ENCODE peak calls at places on chromosome 6, in six cellular contexts. V is lower leg skin, U is upper lobe of right lung, X is H1, T is mammary epithelial cell, D is HCT116. Q is an unnamed sample.

GRCh38 chr6:117484052-117484646 is 1.7 kb downstream of the DCBLD1 start:
- DNase-seq in V (no peak), U (no peak), X (no peak), T (no peak), D (no peak), Q (no peak)

GRCh38 chr6:142240203-142240602 is 61.6 kb upstream of the ADGRG6 start:
- DNase-seq in V (no peak), U (no peak), X (no peak), T (no peak), D (no peak), Q (no peak)

GRCh38 chr6:16057411-16057810 is 71.5 kb upstream of the MYLIP start:
- DNase-seq in V (no peak), U (no peak), X (no peak), T (peak), D (no peak), Q (peak)

GRCh38 chr6:25927721-25928359 is 2.7 kb downstream of the SLC17A2 start:
- DNase-seq in V (no peak), U (no peak), X (no peak), T (no peak), D (no peak), Q (no peak)

GRCh38 chr6:166306378-166307081 is 1.7 kb downstream of the PRR18 start:
- DNase-seq in V (no peak), U (no peak), X (no peak), T (no peak), D (no peak), Q (no peak)

GRCh38 chr6:69424581-69424980 is 372.2 kb downstream of the LMBRD1 start:
- DNase-seq in V (no peak), U (no peak), X (no peak), T (no peak), D (no peak), Q (no peak)

GRCh38 chr6:4920914-4921410 is 82.9 kb downstream of the RPP40 start:
- DNase-seq in V (no peak), U (no peak), X (no peak), T (no peak), D (no peak), Q (no peak)

GRCh38 chr6:124961784-124962611 is at the start of gene RNF217:
- DNase-seq in V (peak), U (peak), X (no peak), T (peak), D (no peak), Q (peak)

GRCh38 chr6:170163405-170164170 is 127.3 kb downstream of the DLL1 start:
- DNase-seq in V (no peak), U (no peak), X (no peak), T (no peak), D (no peak), Q (no peak)

GRCh38 chr6:21214738-21215448 is 378.7 kb upstream of the SOX4 start:
- DNase-seq in V (no peak), U (no peak), X (no peak), T (peak), D (no peak), Q (peak)

GRCh38 chr6:148629197-148629909 is 117.5 kb upstream of the UST start:
- DNase-seq in V (no peak), U (no peak), X (no peak), T (no peak), D (no peak), Q (no peak)

GRCh38 chr6:166417285-166417691 is 34.5 kb upstream of the MPC1 start:
- DNase-seq in V (no peak), U (peak), X (no peak), T (no peak), D (no peak), Q (no peak)

GRCh38 chr6:144062757-144063156 is 32.6 kb downstream of the SF3B5 start:
- DNase-seq in V (no peak), U (no peak), X (no peak), T (no peak), D (no peak), Q (no peak)

GRCh38 chr6:105759015-105759414 is 327.1 kb upstream of the PRDM1 start:
- DNase-seq in V (no peak), U (no peak), X (no peak), T (peak), D (no peak), Q (peak)

GRCh38 chr6:86423571-86423970 is 513.8 kb upstream of the HTR1E start:
- DNase-seq in V (no peak), U (no peak), X (no peak), T (no peak), D (no peak), Q (no peak)

GRCh38 chr6:77447254-77447653 is 16.0 kb downstream of the HTR1B start:
- DNase-seq in V (no peak), U (no peak), X (no peak), T (no peak), D (no peak), Q (no peak)

GRCh38 chr6:70843328-70843918 is 113.4 kb downstream of the B3GAT2 start:
- DNase-seq in V (no peak), U (no peak), X (no peak), T (no peak), D (no peak), Q (no peak)

GRCh38 chr6:95404777-95405176 is 172.6 kb upstream of the MANEA start:
- DNase-seq in V (no peak), U (no peak), X (no peak), T (no peak), D (no peak), Q (no peak)

GRCh38 chr6:100456178-100456880 is 8.4 kb downstream of the SIM1 start:
- DNase-seq in V (no peak), U (no peak), X (no peak), T (no peak), D (no peak), Q (no peak)
- H3K4me3 ChIP-seq in V (no peak), U (no peak), X (peak), T (no peak), D (no peak), Q (no peak)

DNA sequence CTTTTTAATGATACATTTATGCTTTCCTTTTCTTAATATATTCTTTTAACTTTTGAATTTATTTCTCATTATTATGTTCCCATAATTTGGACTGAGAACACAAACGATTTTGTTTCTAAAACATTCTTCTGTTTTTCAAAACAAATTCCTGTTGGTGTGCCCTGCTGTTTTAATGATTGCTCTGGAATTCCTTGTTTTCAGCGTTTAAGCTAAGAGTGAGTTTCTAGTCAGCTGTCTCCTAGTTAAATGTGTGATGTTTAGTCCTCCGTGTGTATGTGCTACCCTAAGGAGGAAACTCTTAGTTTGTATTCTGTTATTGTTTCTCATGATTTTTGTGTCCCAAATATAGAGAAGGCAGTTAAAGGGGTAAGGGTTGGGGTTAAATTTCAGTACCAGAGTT is 306.1 kb upstream of the RGS17 start:
- DNase-seq in V (no peak), U (no peak), X (no peak), T (no peak), D (no peak), Q (no peak)
- TF ChIP-seq CTCF in V (no peak), U (no peak), X (no peak), T (no peak), D (no peak), Q (no peak)

GRCh38 chr6:106872044-106872443 is 102.5 kb downstream of the CD24 start:
- DNase-seq in V (no peak), U (no peak), X (no peak), T (peak), D (no peak), Q (peak)

GRCh38 chr6:106866875-106867658 is 107.5 kb downstream of the CD24 start:
- DNase-seq in V (no peak), U (no peak), X (no peak), T (no peak), D (no peak), Q (no peak)

GRCh38 chr6:106870069-106870468 is 104.5 kb downstream of the CD24 start:
- DNase-seq in V (no peak), U (no peak), X (no peak), T (peak), D (no peak), Q (peak)

GRCh38 chr6:106870824-106871300 is 103.7 kb downstream of the CD24 start:
- DNase-seq in V (no peak), U (no peak), X (no peak), T (peak), D (no peak), Q (peak)

GRCh38 chr6:106869203-106869602 is 105.3 kb downstream of the CD24 start:
- DNase-seq in V (no peak), U (no peak), X (no peak), T (no peak), D (no peak), Q (no peak)
- H3K4me3 ChIP-seq in V (no peak), U (no peak), X (no peak), T (no peak), D (no peak), Q (no peak)

GRCh38 chr6:54697423-54697822 is 149.1 kb upstream of the FAM83B start:
- DNase-seq in V (no peak), U (no peak), X (no peak), T (peak), D (peak), Q (peak)
- TF ChIP-seq CTCF in V (no peak), U (peak), X (peak), T (peak), D (peak), Q (peak)

GRCh38 chr6:31354248-31354647 is 2.7 kb downstream of the HLA-B start:
- DNase-seq in V (no peak), U (no peak), X (no peak), T (no peak), D (no peak), Q (no peak)
- H3K4me3 ChIP-seq in V (no peak), U (peak), X (no peak), T (no peak), D (no peak), Q (no peak)

DNA sequence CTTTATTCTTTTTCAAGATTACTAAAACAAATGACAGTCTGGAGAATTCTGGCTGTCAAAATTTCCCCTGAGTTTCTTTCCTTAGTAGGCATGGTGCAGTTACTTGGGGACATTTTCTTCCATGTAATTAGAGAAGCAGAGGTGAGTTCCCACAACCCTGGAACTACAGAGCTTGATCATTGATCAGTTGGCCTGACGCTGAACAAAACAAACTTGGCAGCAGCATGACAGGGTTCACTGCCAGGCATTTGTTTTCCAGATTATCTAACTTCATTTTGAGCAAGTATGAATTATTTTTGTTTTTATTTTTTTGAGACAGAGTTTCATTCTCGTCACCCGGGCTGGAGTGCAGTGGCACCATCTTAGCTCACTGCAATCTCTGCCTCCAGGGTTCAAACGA is 22.6 kb downstream of the IYD start:
- DNase-seq in V (no peak), U (no peak), X (no peak), T (no peak), D (no peak), Q (no peak)
- TF ChIP-seq CTCF in V (no peak), U (no peak), X (no peak), T (no peak), D (no peak), Q (no peak)

GRCh38 chr6:164023535-164023934 is 609.0 kb downstream of the QKI start:
- DNase-seq in V (no peak), U (no peak), X (no peak), T (no peak), D (no peak), Q (no peak)
- H3K4me3 ChIP-seq in V (no peak), U (no peak), X (no peak), T (no peak), D (no peak), Q (no peak)